ENCODE peak calls at places on chromosomes 1 and 21, in seven cellular contexts. C is SW480; U is cardiac muscle cell; L is ELR; X is hippocampal formation; E is lower leg skin; F is effector CD4-positive, alpha-beta T cell. T is an unnamed sample.

GRCh38 chr1:14894811-14895524 is 258.6 kb upstream of the TMEM51 start:
- DNase-seq in C (no peak), U (no peak), L (peak), X (peak), E (no peak), F (no peak), T (no peak)

GRCh38 chr1:115337633-115338456 is at the start of gene NGF:
- DNase-seq in C (no peak), U (peak), L (peak), X (no peak), E (no peak), F (no peak), T (no peak)

GRCh38 chr1:68293609-68294353 is 61.5 kb upstream of the WLS start:
- DNase-seq in C (no peak), U (peak), L (no peak), X (no peak), E (no peak), F (no peak), T (no peak)

GRCh38 chr1:111990878-111991760 is 1.7 kb upstream of the KCND3 start:
- DNase-seq in C (peak), U (peak), L (peak), X (peak), E (peak), F (no peak), T (no peak)

GRCh38 chr1:185560760-185561159 is 173.4 kb upstream of the HMCN1 start:
- DNase-seq in C (no peak), U (no peak), L (no peak), X (no peak), E (no peak), F (no peak), T (no peak)

GRCh38 chr21:39726133-39726532 is 18.9 kb upstream of the IGSF5 start:
- DNase-seq in C (no peak), U (no peak), L (peak), X (no peak), E (no peak), F (no peak), T (no peak)

GRCh38 chr1:60458111-60458510 is 384.5 kb upstream of the C1orf87 start:
- DNase-seq in C (no peak), U (no peak), L (no peak), X (no peak), E (no peak), F (no peak), T (no peak)

GRCh38 chr1:6500446-6501406 is 9.3 kb upstream of the PLEKHG5 start:
- DNase-seq in C (no peak), U (no peak), L (no peak), X (no peak), E (no peak), F (no peak), T (no peak)

GRCh38 chr1:94079056-94079990 is 41.6 kb downstream of the ABCA4 start:
- DNase-seq in C (no peak), U (no peak), L (no peak), X (no peak), E (no peak), F (no peak), T (no peak)

GRCh38 chr1:209768354-209768774 is 12.5 kb downstream of the TRAF3IP3 start:
- DNase-seq in C (no peak), U (no peak), L (no peak), X (no peak), E (no peak), F (peak), T (peak)

GRCh38 chr21:34022557-34023335 is 50.6 kb upstream of the MRPS6 start:
- DNase-seq in C (peak), U (no peak), L (no peak), X (no peak), E (no peak), F (no peak), T (peak)

GRCh38 chr21:31728952-31729351 is 3.0 kb downstream of the SCAF4 start:
- DNase-seq in C (no peak), U (no peak), L (no peak), X (no peak), E (no peak), F (no peak), T (no peak)

GRCh38 chr21:15400905-15401304 is 328.9 kb upstream of the USP25 start:
- DNase-seq in C (no peak), U (peak), L (peak), X (no peak), E (no peak), F (no peak), T (no peak)

GRCh38 chr1:209190591-209191241 is 392.8 kb upstream of the CAMK1G start:
- DNase-seq in C (peak), U (peak), L (peak), X (no peak), E (no peak), F (no peak), T (no peak)

GRCh38 chr1:17276568-17276967 is 27.7 kb downstream of the PADI3 start:
- DNase-seq in C (no peak), U (peak), L (peak), X (no peak), E (no peak), F (no peak), T (no peak)

GRCh38 chr1:209883341-209883971 is 54.6 kb upstream of the SYT14 start:
- DNase-seq in C (no peak), U (peak), L (peak), X (peak), E (no peak), F (no peak), T (no peak)

GRCh38 chr1:17251246-17251645 is 2.3 kb downstream of the PADI3 start:
- DNase-seq in C (no peak), U (no peak), L (no peak), X (no peak), E (no peak), F (no peak), T (no peak)

GRCh38 chr1:201939271-201939973 is 6.9 kb downstream of the LMOD1 start:
- DNase-seq in C (no peak), U (no peak), L (no peak), X (no peak), E (no peak), F (no peak), T (no peak)

GRCh38 chr1:109218516-109218915 is 4.8 kb downstream of the SARS1 start:
- DNase-seq in C (no peak), U (peak), L (no peak), X (no peak), E (no peak), F (no peak), T (no peak)

GRCh38 chr1:114353233-114353632 is 157.8 kb downstream of the TRIM33 start:
- DNase-seq in C (no peak), U (peak), L (peak), X (no peak), E (peak), F (no peak), T (no peak)

GRCh38 chr1:62082456-62083363 is 111.9 kb upstream of the L1TD1 start:
- DNase-seq in C (peak), U (peak), L (peak), X (peak), E (no peak), F (peak), T (no peak)

GRCh38 chr1:75969550-75969949 is 37.3 kb upstream of the ASB17 start:
- DNase-seq in C (no peak), U (no peak), L (peak), X (no peak), E (no peak), F (no peak), T (no peak)

GRCh38 chr1:214214851-214215250 is 66.1 kb upstream of the SMYD2 start:
- DNase-seq in C (no peak), U (no peak), L (no peak), X (no peak), E (no peak), F (no peak), T (no peak)

GRCh38 chr1:93577536-93578432 is 103.9 kb downstream of the BCAR3 start:
- DNase-seq in C (no peak), U (no peak), L (no peak), X (no peak), E (no peak), F (no peak), T (no peak)

GRCh38 chr1:108877858-108878257 is 1.1 kb downstream of the GPSM2 start:
- DNase-seq in C (peak), U (peak), L (peak), X (peak), E (no peak), F (no peak), T (no peak)

GRCh38 chr1:2399890-2400575 is 8.4 kb downstream of the RER1 start:
- DNase-seq in C (no peak), U (no peak), L (no peak), X (no peak), E (no peak), F (no peak), T (no peak)

GRCh38 chr1:162562452-162562828 is 918 bp downstream of the UAP1 start:
- DNase-seq in C (no peak), U (peak), L (peak), X (no peak), E (peak), F (no peak), T (no peak)

GRCh38 chr1:99702221-99702620 is 56.3 kb downstream of the PALMD start:
- DNase-seq in C (no peak), U (no peak), L (no peak), X (no peak), E (no peak), F (no peak), T (no peak)

GRCh38 chr1:182615468-182616129 is 11.4 kb upstream of the RGS16 start:
- DNase-seq in C (peak), U (peak), L (no peak), X (peak), E (no peak), F (peak), T (peak)

GRCh38 chr1:185595835-185596667 is 138.1 kb upstream of the HMCN1 start:
- DNase-seq in C (peak), U (peak), L (peak), X (no peak), E (no peak), F (peak), T (peak)

GRCh38 chr1:235597867-235598553 is 51.6 kb downstream of the GNG4 start:
- DNase-seq in C (peak), U (peak), L (peak), X (no peak), E (no peak), F (no peak), T (no peak)

GRCh38 chr1:33997127-33998047 is 133.5 kb downstream of the HMGB4 start:
- DNase-seq in C (no peak), U (no peak), L (no peak), X (no peak), E (no peak), F (no peak), T (no peak)

GRCh38 chr1:194723067-194723466 is 1536.7 kb upstream of the B3GALT2 start:
- DNase-seq in C (no peak), U (no peak), L (peak), X (no peak), E (no peak), F (no peak), T (no peak)

GRCh38 chr1:205950280-205950679 is 7.0 kb upstream of the SLC26A9 start:
- DNase-seq in C (no peak), U (peak), L (peak), X (peak), E (peak), F (no peak), T (no peak)

GRCh38 chr1:200217703-200218102 is 190.2 kb downstream of the NR5A2 start:
- DNase-seq in C (no peak), U (no peak), L (no peak), X (no peak), E (no peak), F (no peak), T (no peak)

GRCh38 chr1:196651637-196652215 is at the start of gene CFH:
- DNase-seq in C (no peak), U (peak), L (peak), X (no peak), E (no peak), F (no peak), T (no peak)

GRCh38 chr1:175481126-175482071 is 262.0 kb downstream of the TNR start:
- DNase-seq in C (peak), U (peak), L (peak), X (no peak), E (no peak), F (no peak), T (no peak)

GRCh38 chr1:54574158-54574778 is 26.2 kb downstream of the ACOT11 start:
- DNase-seq in C (no peak), U (no peak), L (no peak), X (no peak), E (no peak), F (no peak), T (no peak)

GRCh38 chr1:7516341-7516740 is 254.8 kb upstream of the VAMP3 start:
- DNase-seq in C (peak), U (no peak), L (peak), X (no peak), E (no peak), F (no peak), T (no peak)